ENCODE peak calls at places on chromosome 5, in five cellular contexts. F is SK-N-SH, S is GM12878, M is GM12891, N is K562. V is an unnamed sample.

GRCh38 chr5:129094924-129095797 is 612 bp downstream of the ISOC1 start:
- DNase-seq in M (peak; percentile 25), F (peak; percentile 73), N (peak; percentile 42), S (peak; percentile 21), V (peak; percentile 38)

GRCh38 chr5:133830281-133830680 is 138.1 kb downstream of the C5orf15 start:
- DNase-seq in N (no peak), F (no peak), S (no peak), M (no peak), V (no peak)

GRCh38 chr5:74272019-74272775 is 368.3 kb downstream of the ENC1 start:
- DNase-seq in F (no peak), S (no peak), M (no peak), N (no peak), V (no peak)

GRCh38 chr5:127561254-127561653 is 43.8 kb downstream of the PRRC1 start:
- DNase-seq in M (no peak), S (no peak), F (no peak), N (no peak), V (no peak)

GRCh38 chr5:157331807-157332206 is 65.9 kb downstream of the CYFIP2 start:
- DNase-seq in M (no peak), F (no peak), N (no peak), S (no peak), V (no peak)

GRCh38 chr5:115842089-115842881 is 550 bp downstream of the AP3S1 start:
- DNase-seq in F (peak; percentile 90), M (no peak), N (no peak), S (no peak), V (peak; percentile 31)

GRCh38 chr5:16596541-16596940 is 20.3 kb downstream of the RETREG1 start:
- DNase-seq in N (no peak), S (no peak), F (no peak), M (no peak), V (no peak)

GRCh38 chr5:126594077-126594476 is 942 bp downstream of the ALDH7A1 start:
- DNase-seq in F (no peak), S (no peak), M (no peak), N (no peak), V (no peak)

GRCh38 chr5:10099548-10099947 is 150.1 kb downstream of the ATPSCKMT start:
- DNase-seq in N (no peak), M (no peak), S (no peak), F (no peak), V (no peak)

GRCh38 chr5:74432240-74432639 is 208.3 kb downstream of the ENC1 start:
- DNase-seq in S (no peak), F (no peak), N (no peak), M (no peak), V (no peak)

GRCh38 chr5:116575635-116576042 is 1.0 kb upstream of the SEMA6A start:
- DNase-seq in F (no peak), M (peak; percentile 5), S (no peak), N (no peak), V (no peak)

GRCh38 chr5:135026645-135027317 is 7.2 kb downstream of the PITX1 start:
- DNase-seq in F (peak; percentile 55), M (no peak), S (no peak), N (no peak), V (no peak)

GRCh38 chr5:40736103-40736875 is 19.5 kb downstream of the TTC33 start:
- DNase-seq in F (peak; percentile 32), M (no peak), N (peak; percentile 55), S (peak; percentile 37), V (no peak)

GRCh38 chr5:18850159-18850558 is 1137.8 kb downstream of the CDH18 start:
- DNase-seq in F (no peak), N (no peak), M (no peak), S (no peak), V (no peak)

GRCh38 chr5:176365663-176366574 is 632 bp downstream of the ARL10 start:
- DNase-seq in S (no peak), M (peak; percentile 44), F (peak; percentile 96), N (no peak), V (peak; percentile 46)

GRCh38 chr5:136193396-136193935 is 504 bp upstream of the SMIM32 start:
- DNase-seq in M (no peak), S (no peak), N (no peak), F (peak; percentile 37), V (no peak)

GRCh38 chr5:143135832-143136551 is 267.5 kb downstream of the NR3C1 start:
- DNase-seq in F (no peak), S (no peak), N (no peak), M (no peak), V (no peak)

GRCh38 chr5:82523633-82524032 is 245.5 kb upstream of the RPS23 start:
- DNase-seq in M (no peak), N (no peak), S (no peak), F (no peak), V (no peak)

GRCh38 chr5:163434410-163434866 is 3.0 kb upstream of the CCNG1 start:
- DNase-seq in S (no peak), N (no peak), M (no peak), F (no peak), V (no peak)

GRCh38 chr5:56838409-56839039 is 23.2 kb downstream of the MAP3K1 start:
- DNase-seq in N (no peak), M (no peak), F (no peak), S (peak; percentile 42), V (no peak)

GRCh38 chr5:124553911-124554310 is 192.5 kb downstream of the ZNF608 start:
- DNase-seq in M (no peak), F (no peak), S (no peak), N (no peak), V (no peak)

GRCh38 chr5:36355513-36355912 is 53.8 kb upstream of the RANBP3L start:
- DNase-seq in S (no peak), M (no peak), F (no peak), N (no peak), V (no peak)
- TF ChIP-seq TAF1 in S (no peak), M (no peak), F (no peak), N (no peak), V (no peak)

GRCh38 chr5:150574818-150575537 is 65.5 kb upstream of the SYNPO start:
- DNase-seq in M (no peak), F (peak; percentile 97), N (no peak), S (no peak), V (no peak)
- TF ChIP-seq TAF1 in M (no peak), F (peak; percentile 33), N (no peak), S (no peak), V (no peak)

DNA sequence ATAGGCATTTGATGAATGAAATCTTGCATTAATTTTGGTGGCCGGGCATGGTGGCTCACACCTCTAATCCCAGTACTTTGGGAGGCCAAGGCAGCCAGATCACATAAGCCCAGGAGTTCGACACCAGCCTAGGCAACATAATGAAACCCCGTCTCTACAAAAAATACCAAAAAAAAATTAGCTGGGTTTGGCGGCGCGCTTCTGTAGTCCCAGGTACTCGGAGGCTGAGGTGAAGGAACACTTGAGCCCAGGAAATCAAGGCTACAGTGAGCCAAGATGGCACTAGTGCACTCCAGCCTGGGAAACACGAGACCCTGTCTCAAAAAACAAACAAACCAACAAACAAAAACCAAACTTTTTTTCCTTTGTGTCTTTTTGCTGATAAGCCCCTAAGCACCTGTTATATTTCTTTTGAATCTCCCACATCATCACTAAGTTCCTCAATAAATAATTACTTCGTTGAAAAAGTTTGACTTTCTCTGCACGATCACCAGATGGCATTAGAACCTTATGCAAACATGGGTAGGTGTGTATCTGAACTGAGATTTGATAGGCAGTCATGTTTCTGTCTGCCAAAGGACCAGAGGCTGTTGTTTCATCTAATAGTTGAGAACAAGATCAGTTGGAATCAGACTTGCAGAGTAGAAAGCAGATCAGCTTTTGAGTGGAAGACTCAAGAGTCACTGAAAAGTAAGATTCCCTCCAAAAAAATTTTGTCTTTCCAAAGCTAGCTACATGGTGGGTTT is 5.5 kb upstream of the MATR3 start:
- DNase-seq in S (no peak), N (no peak), F (no peak), M (no peak), V (no peak)
- TF ChIP-seq TAF1 in S (no peak), N (no peak), F (no peak), M (no peak), V (no peak)

GRCh38 chr5:130651440-130651839 is 513.6 kb downstream of the HINT1 start:
- DNase-seq in S (no peak), N (no peak), F (no peak), M (no peak), V (no peak)

GRCh38 chr5:130652178-130652577 is 512.9 kb downstream of the HINT1 start:
- DNase-seq in N (no peak), S (no peak), M (no peak), F (no peak), V (no peak)
- TF ChIP-seq TAF1 in N (no peak), S (no peak), M (no peak), F (no peak), V (no peak)

DNA sequence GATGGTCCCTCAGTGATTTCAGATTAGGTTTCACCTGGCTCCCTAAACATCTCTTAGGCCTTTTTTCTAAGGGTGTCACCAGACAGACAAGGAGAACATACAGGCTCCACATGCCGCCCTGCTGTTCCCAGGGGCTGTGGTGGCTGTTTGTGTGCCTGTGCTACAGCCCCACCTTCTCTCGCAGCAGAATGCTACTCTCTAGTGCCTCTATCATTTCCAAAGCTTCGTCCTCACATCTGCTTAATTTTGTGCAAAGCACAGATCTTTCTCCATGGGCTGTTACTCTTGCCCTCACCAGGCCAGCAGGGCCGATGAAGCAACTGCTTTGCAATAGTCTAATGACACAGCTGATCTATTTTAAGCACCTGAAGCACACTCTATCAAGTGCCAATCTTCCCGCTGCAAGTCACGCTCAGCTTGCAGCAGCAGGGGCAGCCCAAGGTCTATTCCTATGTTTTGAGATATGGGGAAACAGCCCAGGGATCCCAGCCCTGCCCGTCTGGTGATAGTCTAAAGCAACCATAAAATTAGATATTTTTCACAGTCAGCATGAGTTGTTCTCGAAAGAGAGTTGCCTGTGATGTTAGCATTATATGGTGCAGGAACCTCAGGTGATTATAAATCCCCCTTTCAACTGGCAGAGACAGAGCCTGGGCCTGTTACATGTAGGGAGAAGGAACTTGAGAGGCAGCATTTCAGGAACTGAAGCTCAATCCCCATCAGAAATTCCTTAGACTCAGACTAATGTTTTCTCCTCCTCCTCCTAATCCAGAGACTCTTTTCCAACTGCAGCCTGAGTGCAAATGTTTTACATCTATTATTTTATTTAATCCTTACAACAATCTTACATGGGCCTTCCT is 12.7 kb downstream of the ABLIM3 start:
- DNase-seq in N (no peak), S (no peak), M (no peak), F (no peak), V (no peak)
- TF ChIP-seq TAF1 in N (no peak), S (no peak), M (no peak), F (no peak), V (no peak)

DNA sequence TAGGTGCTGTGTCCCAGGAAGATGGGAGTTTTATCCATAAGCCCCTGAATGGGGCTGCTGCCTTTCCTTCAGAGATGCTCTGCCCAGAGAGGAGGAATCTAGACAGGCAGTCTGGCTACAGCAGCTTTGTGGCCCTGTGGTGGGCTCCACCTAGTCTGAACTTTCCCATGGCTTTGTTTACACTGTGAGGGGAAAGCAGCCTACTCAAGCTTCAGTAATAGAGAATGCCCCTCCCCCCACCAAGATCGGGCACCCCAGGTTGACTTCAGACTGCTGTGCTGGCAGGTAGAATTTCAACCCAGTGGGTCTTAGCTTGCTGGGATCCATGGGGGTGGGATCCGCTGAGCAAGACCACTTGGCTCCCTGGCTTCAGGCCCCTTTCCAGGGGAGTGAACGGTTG is 100.9 kb upstream of the DPYSL3 start:
- DNase-seq in F (no peak), M (no peak), S (no peak), N (no peak), V (no peak)
- TF ChIP-seq TAF1 in F (no peak), M (no peak), S (no peak), N (no peak), V (no peak)

V was measured in GM12892.